ENCODE peak calls at places on chromosomes 3 and 15, in six cellular contexts. A, E, C, Y, F and N are unnamed samples.
A peak's percentile ranks its signal among the peaks of the same experiment; 100 is the strongest.

GRCh38 chr15:33859992-33860545 is 108.2 kb upstream of the CHRM5 start:
- DNase-seq in A (no peak), E (no peak), C (no peak), Y (no peak), F (no peak), N (no peak)

GRCh38 chr3:194422188-194422587 is 23.1 kb upstream of the GP5 start:
- DNase-seq in A (no peak), E (peak; percentile 66), C (no peak), Y (no peak), F (no peak), N (no peak)

GRCh38 chr3:73580343-73580742 is 44.4 kb downstream of the PDZRN3 start:
- DNase-seq in A (no peak), E (peak; percentile 94), C (peak; percentile 89), Y (peak; percentile 92), F (no peak), N (no peak)

GRCh38 chr3:122640437-122640999 is 40.1 kb upstream of the PARP14 start:
- DNase-seq in A (no peak), E (no peak), C (no peak), Y (no peak), F (no peak), N (no peak)

GRCh38 chr3:136343873-136344281 is 93.7 kb downstream of the PCCB start:
- DNase-seq in A (no peak), E (peak; percentile 98), C (peak; percentile 90), Y (peak; percentile 91), F (peak; percentile 93), N (peak; percentile 93)

GRCh38 chr3:186930639-186931486 is 537 bp downstream of the ST6GAL1 start:
- DNase-seq in A (peak; percentile 82), E (peak; percentile 78), C (peak; percentile 57), Y (peak; percentile 63), F (peak; percentile 71), N (peak; percentile 86)

GRCh38 chr15:99295840-99296239 is 44.6 kb downstream of the LRRC28 start:
- DNase-seq in A (no peak), E (no peak), C (no peak), Y (no peak), F (no peak), N (no peak)

GRCh38 chr3:183449391-183449790 is 21.0 kb upstream of the MCF2L2 start:
- DNase-seq in A (peak; percentile 33), E (peak; percentile 67), C (peak; percentile 51), Y (peak; percentile 56), F (no peak), N (no peak)

GRCh38 chr15:85672338-85673097 is 122.2 kb downstream of the KLHL25 start:
- DNase-seq in A (no peak), E (peak; percentile 45), C (no peak), Y (no peak), F (no peak), N (no peak)

GRCh38 chr3:47283596-47284364 is 1.0 kb downstream of the KLHL18 start:
- DNase-seq in A (peak; percentile 60), E (peak; percentile 48), C (peak; percentile 8), Y (no peak), F (no peak), N (peak; percentile 56)

GRCh38 chr3:114929971-114930732 is 216.9 kb downstream of the ZBTB20 start:
- DNase-seq in A (no peak), E (peak; percentile 26), C (no peak), Y (peak; percentile 2), F (no peak), N (no peak)

GRCh38 chr15:49855917-49856637 is 235.2 kb downstream of the DTWD1 start:
- DNase-seq in A (no peak), E (peak; percentile 95), C (peak; percentile 99), Y (peak; percentile 98), F (no peak), N (no peak)

GRCh38 chr3:24583004-24583403 is 88.4 kb upstream of the THRB start:
- DNase-seq in A (no peak), E (peak; percentile 25), C (peak; percentile 35), Y (peak; percentile 41), F (no peak), N (no peak)

GRCh38 chr15:36527512-36528162 is 51.8 kb upstream of the CDIN1 start:
- DNase-seq in A (no peak), E (peak; percentile 14), C (no peak), Y (no peak), F (no peak), N (no peak)

GRCh38 chr3:35929158-35929557 is 289.8 kb downstream of the ARPP21 start:
- DNase-seq in A (no peak), E (peak; percentile 71), C (no peak), Y (peak; percentile 32), F (no peak), N (no peak)

GRCh38 chr3:14537590-14538450 is 2.3 kb downstream of the GRIP2 start:
- DNase-seq in A (no peak), E (no peak), C (no peak), Y (no peak), F (no peak), N (no peak)

GRCh38 chr15:63420333-63420741 is 38.7 kb upstream of the CA12 start:
- DNase-seq in A (no peak), E (peak; percentile 60), C (peak; percentile 39), Y (peak; percentile 30), F (no peak), N (no peak)

GRCh38 chr15:28974142-28974541 is 88.4 kb downstream of the APBA2 start:
- DNase-seq in A (no peak), E (no peak), C (no peak), Y (no peak), F (no peak), N (no peak)

GRCh38 chr15:43775411-43775965 is 1.3 kb downstream of the ELL3 start:
- DNase-seq in A (peak; percentile 66), E (peak; percentile 64), C (no peak), Y (no peak), F (peak; percentile 95), N (peak; percentile 73)

GRCh38 chr15:41648770-41649169 is 11.4 kb upstream of the MGA start:
- DNase-seq in A (no peak), E (peak; percentile 80), C (peak; percentile 7), Y (peak; percentile 16), F (no peak), N (no peak)

GRCh38 chr3:101942356-101942755 is 93.0 kb downstream of the NFKBIZ start:
- DNase-seq in A (no peak), E (peak; percentile 37), C (no peak), Y (no peak), F (no peak), N (no peak)

GRCh38 chr3:80550154-80550553 is 782.4 kb upstream of the ROBO1 start:
- DNase-seq in A (no peak), E (no peak), C (no peak), Y (no peak), F (no peak), N (no peak)

GRCh38 chr15:57924536-57924935 is 141.0 kb downstream of the ALDH1A2 start:
- DNase-seq in A (no peak), E (no peak), C (no peak), Y (no peak), F (no peak), N (no peak)

GRCh38 chr3:12905316-12906071 is 64.1 kb upstream of the RPL32 start:
- DNase-seq in A (no peak), E (no peak), C (no peak), Y (no peak), F (no peak), N (peak; percentile 33)

GRCh38 chr15:95371664-95372063 is 958.8 kb upstream of the NR2F2 start:
- DNase-seq in A (no peak), E (peak; percentile 58), C (no peak), Y (no peak), F (no peak), N (no peak)

GRCh38 chr15:63465104-63465503 is 39.3 kb upstream of the USP3 start:
- DNase-seq in A (no peak), E (peak; percentile 68), C (peak; percentile 72), Y (peak; percentile 69), F (no peak), N (no peak)

GRCh38 chr3:70184105-70184504 is 128.3 kb downstream of the MDFIC2 start:
- DNase-seq in A (no peak), E (no peak), C (no peak), Y (no peak), F (no peak), N (no peak)

GRCh38 chr3:183159319-183159718 is 3.2 kb downstream of the LAMP3 start:
- DNase-seq in A (no peak), E (no peak), C (no peak), Y (no peak), F (no peak), N (no peak)

GRCh38 chr3:134753999-134754742 is 40.9 kb upstream of the EPHB1 start:
- DNase-seq in A (peak; percentile 37), E (no peak), C (peak; percentile 3), Y (peak; percentile 5), F (no peak), N (no peak)

GRCh38 chr15:75455982-75456531 is 4.6 kb upstream of the SIN3A start:
- DNase-seq in A (peak; percentile 82), E (peak; percentile 68), C (peak; percentile 50), Y (peak; percentile 49), F (peak; percentile 73), N (no peak)

GRCh38 chr3:88984832-88985231 is 122.6 kb upstream of the EPHA3 start:
- DNase-seq in A (no peak), E (peak; percentile 13), C (no peak), Y (no peak), F (no peak), N (no peak)

GRCh38 chr3:141876381-141876890 is at the start of gene ATP1B3:
- DNase-seq in A (peak; percentile 80), E (peak; percentile 95), C (peak; percentile 89), Y (peak; percentile 90), F (peak; percentile 89), N (peak; percentile 93)

GRCh38 chr3:146638718-146639117 is 33.6 kb upstream of the PLSCR5 start:
- DNase-seq in A (no peak), E (peak; percentile 8), C (no peak), Y (no peak), F (no peak), N (no peak)
- TF ChIP-seq CTCF in A (no peak), E (peak; percentile 42), C (peak; percentile 50), Y (peak; percentile 53), F (no peak), N (no peak)

GRCh38 chr3:5012398-5012797 is 33.2 kb downstream of the BHLHE40 start:
- DNase-seq in A (no peak), E (no peak), C (no peak), Y (no peak), F (no peak), N (no peak)
- H3K4me3 ChIP-seq in A (no peak overlapping the region), E (no peak overlapping the region), C (no peak overlapping the region), Y (no peak overlapping the region), F (no peak overlapping the region), N (no peak overlapping the region)

DNA sequence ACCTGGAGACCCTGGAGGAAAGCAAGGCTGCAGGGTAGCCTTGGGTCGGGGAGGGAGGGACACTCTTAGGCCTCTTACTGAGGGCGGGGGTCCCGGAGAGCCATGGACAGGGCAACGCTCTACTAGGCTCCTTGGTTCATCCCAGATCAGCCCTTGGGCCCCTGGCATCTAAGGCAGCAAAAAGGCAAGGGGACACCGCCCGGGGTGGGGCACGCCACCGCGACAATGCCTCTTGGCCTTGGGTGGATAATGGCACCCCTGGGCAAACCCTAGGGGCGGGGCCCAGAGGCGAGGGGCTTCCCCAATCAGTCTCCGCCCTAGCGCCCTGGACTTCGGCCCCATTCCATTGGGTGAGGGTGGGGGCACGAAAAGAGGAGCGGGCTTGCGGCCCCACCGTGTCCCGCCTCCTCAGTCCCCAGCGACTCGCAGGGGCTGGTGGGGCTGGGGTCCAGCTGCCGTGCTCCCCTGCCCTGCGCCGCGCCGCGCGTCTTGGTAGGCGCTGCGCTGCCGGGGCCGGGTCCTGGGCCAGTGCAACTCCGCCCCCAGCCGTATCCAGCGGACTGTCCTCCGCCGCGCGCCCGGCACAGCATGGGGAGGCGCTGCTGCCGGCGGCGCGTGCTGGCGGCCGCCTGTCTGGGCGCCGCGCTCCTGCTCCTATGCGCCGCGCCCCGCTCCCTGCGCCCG is at the start of gene CHST13:
- DNase-seq in A (peak; percentile 80), E (peak; percentile 62), C (peak; percentile 40), Y (peak; percentile 57), F (peak; percentile 53), N (peak; percentile 63)
- TF ChIP-seq CTCF in A (no peak), E (no peak), C (no peak), Y (no peak), F (no peak), N (no peak)

GRCh38 chr3:16467368-16467767 is 46.1 kb downstream of the RFTN1 start:
- DNase-seq in A (no peak), E (no peak), C (no peak), Y (no peak), F (no peak), N (no peak)
- H3K4me3 ChIP-seq in A (no peak overlapping the region), E (no peak overlapping the region), C (no peak overlapping the region), Y (no peak overlapping the region), F (no peak overlapping the region), N (no peak overlapping the region)